ENCODE peak calls at places on chromosomes 16 and 17, in ten cellular contexts. F is HT1080; L is WTC11; B is glutamatergic neuron; Q is stimulated activated CD8-positive, alpha-beta memory T cell treated with anti-CD3 and anti-CD28 coated beads, Interleukin-2, amount 100 ng/mL, for 48 hours; C is HEK293T; X is SK-N-SH; S is psoas muscle; M is heart left ventricle; H is A549. N is an unnamed sample.

GRCh38 chr17:69425978-69426377 is 11.5 kb downstream of the MAP2K6 start:
- DNase-seq in F (no peak), L (no peak), B (no peak), Q (no peak), C (no peak), X (no peak), S (no peak), M (no peak), H (no peak), N (no peak)

GRCh38 chr17:73118139-73118538 is 25.7 kb upstream of the SLC39A11 start:
- DNase-seq in F (no peak), L (no peak), B (no peak), Q (no peak), C (no peak), X (no peak), S (no peak), M (no peak), H (no peak), N (no peak)

GRCh38 chr17:7549401-7550055 is 670 bp downstream of the TNFSF12 start:
- DNase-seq in F (no peak), L (no peak), B (no peak), Q (peak; percentile 18), C (no peak), X (no peak), S (no peak), M (no peak), H (no peak), N (no peak)

GRCh38 chr17:67779098-67779672 is 46.1 kb upstream of the BPTF start:
- DNase-seq in F (peak; percentile 23), L (peak; percentile 73), B (peak; percentile 59), Q (peak; percentile 11), C (peak; percentile 83), X (peak; percentile 88), S (peak; percentile 60), M (peak; percentile 52), H (peak; percentile 66), N (peak; percentile 75)

GRCh38 chr16:81493755-81494433 is 49.3 kb downstream of the CMIP start:
- DNase-seq in F (peak; percentile 93), L (no peak), B (no peak), Q (peak; percentile 43), C (peak; percentile 56), X (no peak), S (peak; percentile 59), M (no peak), H (peak; percentile 83), N (peak; percentile 46)

GRCh38 chr16:50123417-50123816 is 29.7 kb upstream of the TENT4B start:
- DNase-seq in F (no peak), L (no peak), B (no peak), Q (no peak), C (no peak), X (no peak), S (no peak), M (no peak), H (no peak), N (no peak)

GRCh38 chr17:18002171-18002570 is 29.5 kb downstream of the DRC3 start:
- DNase-seq in F (no peak), L (no peak), B (no peak), Q (no peak), C (no peak), X (no peak), S (no peak), M (no peak), H (no peak), N (no peak)

GRCh38 chr17:39361064-39361463 is 40.4 kb downstream of the FBXL20 start:
- DNase-seq in F (no peak), L (no peak), B (no peak), Q (no peak), C (no peak), X (no peak), S (no peak), M (no peak), H (no peak), N (no peak)

GRCh38 chr16:85112364-85112763 is at the start of gene CIBAR2:
- DNase-seq in F (no peak), L (no peak), B (no peak), Q (no peak), C (no peak), X (peak; percentile 92), S (no peak), M (no peak), H (no peak), N (no peak)

GRCh38 chr16:67311607-67312449 is 14.7 kb downstream of the KCTD19 start:
- DNase-seq in F (peak; percentile 100), L (no peak), B (no peak), Q (peak; percentile 76), C (peak; percentile 18), X (peak; percentile 21), S (no peak), M (no peak), H (peak; percentile 92), N (no peak)

GRCh38 chr16:85870159-85870558 is 28.8 kb upstream of the IRF8 start:
- DNase-seq in F (no peak), L (no peak), B (no peak), Q (no peak), C (no peak), X (no peak), S (no peak), M (no peak), H (no peak), N (no peak)

GRCh38 chr17:72588961-72589360 is 468.1 kb downstream of the SOX9 start:
- DNase-seq in F (peak; percentile 53), L (no peak), B (no peak), Q (no peak), C (no peak), X (no peak), S (no peak), M (no peak), H (peak; percentile 82), N (no peak)

GRCh38 chr16:66474750-66475199 is 47.7 kb downstream of the BEAN1 start:
- DNase-seq in F (no peak), L (no peak), B (no peak), Q (peak; percentile 17), C (no peak), X (no peak), S (no peak), M (no peak), H (no peak), N (no peak)

GRCh38 chr17:44386182-44386525 is 3.3 kb downstream of the ITGA2B start:
- DNase-seq in F (no peak), L (no peak), B (no peak), Q (no peak), C (no peak), X (no peak), S (no peak), M (no peak), H (no peak), N (no peak)

GRCh38 chr17:2418572-2418971 is 17.7 kb upstream of the MNT start:
- DNase-seq in F (no peak), L (no peak), B (no peak), Q (no peak), C (no peak), X (no peak), S (peak; percentile 67), M (no peak), H (no peak), N (no peak)

GRCh38 chr16:85010931-85011845 is at the start of gene ZDHHC7:
- DNase-seq in F (peak; percentile 75), L (peak; percentile 87), B (peak; percentile 95), Q (peak; percentile 83), C (peak; percentile 93), X (peak; percentile 96), S (peak; percentile 95), M (peak; percentile 91), H (peak; percentile 88), N (peak; percentile 90)

GRCh38 chr17:61786088-61786487 is 77.2 kb downstream of the BRIP1 start:
- DNase-seq in F (no peak), L (no peak), B (no peak), Q (no peak), C (no peak), X (no peak), S (no peak), M (no peak), H (no peak), N (no peak)

GRCh38 chr17:7989781-7990655 is 12.4 kb upstream of the GUCY2D start:
- DNase-seq in F (peak; percentile 68), L (peak; percentile 97), B (peak; percentile 93), Q (peak; percentile 94), C (peak; percentile 89), X (peak; percentile 93), S (peak; percentile 90), M (peak; percentile 83), H (peak; percentile 97), N (peak; percentile 69)

GRCh38 chr16:2237552-2238395 is 1.5 kb downstream of the DNASE1L2 start:
- DNase-seq in F (no peak), L (peak; percentile 53), B (no peak), Q (no peak), C (no peak), X (peak; percentile 42), S (peak; percentile 49), M (no peak), H (no peak), N (no peak)

GRCh38 chr17:21124096-21124495 is 2.7 kb upstream of the DHRS7B start:
- DNase-seq in F (no peak), L (no peak), B (no peak), Q (no peak), C (no peak), X (no peak), S (no peak), M (no peak), H (no peak), N (no peak)

GRCh38 chr17:38912221-38912813 is 13.1 kb upstream of the LASP1NB start:
- DNase-seq in F (no peak), L (no peak), B (no peak), Q (no peak), C (no peak), X (peak; percentile 76), S (peak; percentile 74), M (no peak), H (no peak), N (no peak)

GRCh38 chr17:83012873-83013778 is 66.3 kb upstream of the METRNL start:
- DNase-seq in F (peak; percentile 45), L (no peak), B (no peak), Q (no peak), C (no peak), X (peak; percentile 41), S (no peak), M (no peak), H (no peak), N (no peak)

GRCh38 chr17:65824901-65825300 is 263.5 kb upstream of the AXIN2 start:
- DNase-seq in F (no peak), L (no peak), B (no peak), Q (no peak), C (no peak), X (no peak), S (no peak), M (no peak), H (no peak), N (no peak)

GRCh38 chr17:41429667-41430066 is 5.3 kb upstream of the KRT37 start:
- DNase-seq in F (peak; percentile 30), L (no peak), B (no peak), Q (no peak), C (no peak), X (no peak), S (no peak), M (no peak), H (no peak), N (no peak)

N was measured in erythroblast.